ENCODE peak calls at places on chromosomes 12 and 14, in ten cellular contexts. Q is HS-27A, Y is HEK293T, D is HL-60, F is GM20000, T is ecto neural progenitor cell, H is adrenal gland, W is aorta, L is NCI-H226, A is NCI-H524 treated with DMSO at 0.1 percent for 48 hours. N is an unnamed sample.
A peak's percentile ranks its signal among the peaks of the same experiment; 100 is the strongest.

GRCh38 chr12:107929436-107929835 is 154.9 kb downstream of the ASCL4 start:
- DNase-seq in Q (peak; percentile 9), Y (peak; percentile 71), D (peak; percentile 17), F (peak; percentile 18), T (no peak), H (peak; percentile 42), W (no peak), L (peak; percentile 7), A (peak; percentile 67), N (no peak)

GRCh38 chr12:43653289-43653915 is 101.4 kb upstream of the ADAMTS20 start:
- DNase-seq in Q (no peak), Y (no peak), D (no peak), F (no peak), T (no peak), H (no peak), W (no peak), L (no peak), A (no peak), N (no peak)

GRCh38 chr12:12561305-12562015 is 1.2 kb downstream of the DUSP16 start:
- DNase-seq in Q (peak; percentile 19), Y (peak; percentile 36), D (peak; percentile 74), F (peak; percentile 28), T (peak; percentile 77), H (peak; percentile 77), W (peak; percentile 88), L (peak; percentile 18), A (no peak), N (peak; percentile 84)

GRCh38 chr12:92871121-92871520 is 58.0 kb downstream of the EEA1 start:
- DNase-seq in Q (no peak), Y (no peak), D (no peak), F (peak; percentile 13), T (no peak), H (no peak), W (no peak), L (no peak), A (no peak), N (no peak)

GRCh38 chr12:120015313-120015712 is 26.3 kb downstream of the BICDL1 start:
- DNase-seq in Q (no peak), Y (no peak), D (no peak), F (no peak), T (no peak), H (no peak), W (no peak), L (no peak), A (no peak), N (no peak)

GRCh38 chr14:101066826-101067508 is 163.4 kb upstream of the RTL1 start:
- DNase-seq in Q (no peak), Y (no peak), D (no peak), F (no peak), T (no peak), H (peak; percentile 11), W (peak; percentile 54), L (no peak), A (no peak), N (peak; percentile 46)

GRCh38 chr12:88393017-88393767 is 187.1 kb downstream of the KITLG start:
- DNase-seq in Q (peak; percentile 19), Y (peak; percentile 25), D (peak; percentile 10), F (peak; percentile 16), T (no peak), H (no peak), W (no peak), L (peak; percentile 44), A (no peak), N (no peak)

GRCh38 chr14:56100556-56100955 is 17.7 kb upstream of the PELI2 start:
- DNase-seq in Q (no peak), Y (no peak), D (no peak), F (no peak), T (no peak), H (no peak), W (no peak), L (no peak), A (no peak), N (no peak)

GRCh38 chr12:71746983-71747611 is 7.6 kb upstream of the RAB21 start:
- DNase-seq in Q (no peak), Y (peak; percentile 51), D (peak; percentile 48), F (peak; percentile 63), T (no peak), H (peak; percentile 34), W (no peak), L (peak; percentile 54), A (no peak), N (no peak)

GRCh38 chr12:124727244-124727673 is 136.4 kb downstream of the SCARB1 start:
- DNase-seq in Q (no peak), Y (no peak), D (peak; percentile 98), F (peak; percentile 22), T (no peak), H (peak; percentile 97), W (peak; percentile 87), L (no peak), A (no peak), N (peak; percentile 87)

GRCh38 chr12:111636209-111636928 is 37.3 kb upstream of the ATXN2 start:
- DNase-seq in Q (no peak), Y (no peak), D (no peak), F (no peak), T (peak; percentile 83), H (peak; percentile 78), W (peak; percentile 81), L (no peak), A (no peak), N (peak; percentile 66)

GRCh38 chr14:97994020-97994531 is 1196.9 kb downstream of the VRK1 start:
- DNase-seq in Q (no peak), Y (no peak), D (no peak), F (no peak), T (no peak), H (no peak), W (no peak), L (no peak), A (no peak), N (no peak)

GRCh38 chr12:51009038-51009437 is 17.1 kb downstream of the SLC11A2 start:
- DNase-seq in Q (no peak), Y (no peak), D (peak; percentile 91), F (no peak), T (no peak), H (peak; percentile 82), W (peak; percentile 80), L (no peak), A (no peak), N (peak; percentile 88)

GRCh38 chr14:97638864-97639263 is 841.7 kb downstream of the VRK1 start:
- DNase-seq in Q (no peak), Y (no peak), D (no peak), F (no peak), T (no peak), H (no peak), W (no peak), L (no peak), A (no peak), N (no peak)

GRCh38 chr12:6767301-6767591 is 1.1 kb downstream of the PTMS start:
- DNase-seq in Q (no peak), Y (no peak), D (no peak), F (no peak), T (no peak), H (no peak), W (no peak), L (no peak), A (no peak), N (no peak)

GRCh38 chr14:94089479-94089878 is 8.4 kb downstream of the IFI27L1 start:
- DNase-seq in Q (no peak), Y (no peak), D (no peak), F (no peak), T (no peak), H (no peak), W (no peak), L (no peak), A (no peak), N (no peak)

GRCh38 chr12:81021834-81022233 is 56.0 kb upstream of the ACSS3 start:
- DNase-seq in Q (no peak), Y (no peak), D (no peak), F (no peak), T (no peak), H (no peak), W (no peak), L (no peak), A (no peak), N (no peak)

GRCh38 chr14:105368426-105368825 is 29.9 kb upstream of the TEX22 start:
- DNase-seq in Q (no peak), Y (no peak), D (no peak), F (no peak), T (no peak), H (no peak), W (no peak), L (no peak), A (no peak), N (no peak)

GRCh38 chr12:54870617-54871016 is 16.3 kb downstream of the MUCL1 start:
- DNase-seq in Q (no peak), Y (no peak), D (no peak), F (no peak), T (no peak), H (no peak), W (no peak), L (no peak), A (no peak), N (no peak)

GRCh38 chr12:43425361-43425760 is 126.6 kb downstream of the ADAMTS20 start:
- DNase-seq in Q (no peak), Y (no peak), D (no peak), F (no peak), T (no peak), H (no peak), W (no peak), L (no peak), A (no peak), N (no peak)

GRCh38 chr14:69483765-69484443 is 624 bp upstream of the PLEKHD1 start:
- DNase-seq in Q (no peak), Y (no peak), D (no peak), F (peak; percentile 44), T (no peak), H (peak; percentile 66), W (no peak), L (no peak), A (peak; percentile 49), N (peak; percentile 73)

GRCh38 chr14:103015426-103015825 is 41.9 kb downstream of the CDC42BPB start:
- DNase-seq in Q (no peak), Y (no peak), D (no peak), F (no peak), T (no peak), H (no peak), W (peak; percentile 7), L (no peak), A (no peak), N (no peak)

GRCh38 chr14:76784881-76785280 is 23.6 kb downstream of the VASH1 start:
- DNase-seq in Q (peak; percentile 8), Y (peak; percentile 92), D (peak; percentile 62), F (peak; percentile 87), T (peak; percentile 89), H (peak; percentile 72), W (peak; percentile 91), L (peak; percentile 68), A (peak; percentile 54), N (peak; percentile 80)

GRCh38 chr12:65518771-65519170 is 240.3 kb downstream of the MSRB3 start:
- DNase-seq in Q (no peak), Y (no peak), D (no peak), F (no peak), T (no peak), H (no peak), W (no peak), L (no peak), A (no peak), N (no peak)

GRCh38 chr12:65854629-65855028 is 30.3 kb downstream of the HMGA2 start:
- DNase-seq in Q (no peak), Y (no peak), D (no peak), F (no peak), T (no peak), H (no peak), W (no peak), L (no peak), A (no peak), N (no peak)

GRCh38 chr14:92847220-92848148 is 53.4 kb downstream of the GOLGA5 start:
- DNase-seq in Q (no peak), Y (no peak), D (peak; percentile 73), F (no peak), T (no peak), H (no peak), W (no peak), L (no peak), A (no peak), N (no peak)

GRCh38 chr12:117032593-117033381 is 66.4 kb downstream of the TESC start:
- DNase-seq in Q (no peak), Y (no peak), D (no peak), F (no peak), T (no peak), H (peak; percentile 17), W (peak; percentile 65), L (no peak), A (no peak), N (no peak)

GRCh38 chr12:130953783-130954543 is at the start of gene ADGRD1:
- DNase-seq in Q (no peak), Y (no peak), D (peak; percentile 80), F (peak; percentile 44), T (peak; percentile 61), H (peak; percentile 37), W (no peak), L (no peak), A (no peak), N (peak; percentile 83)